ENCODE peak calls at places on chromosomes 12 and 14, in four cellular contexts. L, Q, B and Z are unnamed samples.

GRCh38 chr14:78259831-78260230 is 89.7 kb downstream of the NRXN3 start:
- DNase-seq in L (no peak), Q (no peak), B (no peak), Z (no peak)

GRCh38 chr12:95802482-95803264 is 12.1 kb upstream of the NTN4 start:
- DNase-seq in L (no peak), Q (peak), B (no peak), Z (peak)

GRCh38 chr14:104564744-104565679 is 14.6 kb upstream of the C14orf180 start:
- DNase-seq in L (peak), Q (no peak), B (no peak), Z (no peak)

GRCh38 chr14:65403231-65403630 is 9.3 kb upstream of the FUT8 start:
- DNase-seq in L (no peak), Q (no peak), B (no peak), Z (no peak)

GRCh38 chr12:58367041-58367440 is 425.7 kb downstream of the ATP23 start:
- DNase-seq in L (no peak), Q (no peak), B (no peak), Z (no peak)

GRCh38 chr14:28773917-28774691 is 7.5 kb downstream of the FOXG1 start:
- DNase-seq in L (no peak), Q (no peak), B (no peak), Z (no peak)

GRCh38 chr12:47207829-47208248 is 128.1 kb upstream of the AMIGO2 start:
- DNase-seq in L (no peak), Q (no peak), B (peak), Z (no peak)

GRCh38 chr14:105092912-105093425 is 27.7 kb upstream of the GPR132 start:
- DNase-seq in L (peak), Q (peak), B (no peak), Z (no peak)

GRCh38 chr12:75646329-75646940 is 135.0 kb upstream of the KRR1 start:
- DNase-seq in L (no peak), Q (no peak), B (no peak), Z (no peak)

GRCh38 chr14:52776816-52777215 is 14.6 kb downstream of the GNPNAT1 start:
- DNase-seq in L (no peak), Q (no peak), B (no peak), Z (no peak)

GRCh38 chr14:50362791-50363733 is 33.6 kb downstream of the CDKL1 start:
- DNase-seq in L (no peak), Q (no peak), B (no peak), Z (no peak)

GRCh38 chr12:77924703-77925102 is 94.0 kb downstream of the NAV3 start:
- DNase-seq in L (no peak), Q (no peak), B (no peak), Z (no peak)

GRCh38 chr12:91511795-91512420 is 329.3 kb upstream of the DCN start:
- DNase-seq in L (no peak), Q (no peak), B (no peak), Z (no peak)

GRCh38 chr12:56927281-56927680 is 6.9 kb downstream of the SDR9C7 start:
- DNase-seq in L (no peak), Q (no peak), B (no peak), Z (no peak)

GRCh38 chr12:111818340-111818739 is 23.7 kb upstream of the MAPKAPK5 start:
- DNase-seq in L (no peak), Q (no peak), B (no peak), Z (no peak)

GRCh38 chr14:68397371-68397779 is 395.5 kb downstream of the ZFP36L1 start:
- DNase-seq in L (no peak), Q (no peak), B (no peak), Z (no peak)

GRCh38 chr12:39872425-39872824 is 233.5 kb downstream of the SLC2A13 start:
- DNase-seq in L (no peak), Q (no peak), B (no peak), Z (no peak)

DNA sequence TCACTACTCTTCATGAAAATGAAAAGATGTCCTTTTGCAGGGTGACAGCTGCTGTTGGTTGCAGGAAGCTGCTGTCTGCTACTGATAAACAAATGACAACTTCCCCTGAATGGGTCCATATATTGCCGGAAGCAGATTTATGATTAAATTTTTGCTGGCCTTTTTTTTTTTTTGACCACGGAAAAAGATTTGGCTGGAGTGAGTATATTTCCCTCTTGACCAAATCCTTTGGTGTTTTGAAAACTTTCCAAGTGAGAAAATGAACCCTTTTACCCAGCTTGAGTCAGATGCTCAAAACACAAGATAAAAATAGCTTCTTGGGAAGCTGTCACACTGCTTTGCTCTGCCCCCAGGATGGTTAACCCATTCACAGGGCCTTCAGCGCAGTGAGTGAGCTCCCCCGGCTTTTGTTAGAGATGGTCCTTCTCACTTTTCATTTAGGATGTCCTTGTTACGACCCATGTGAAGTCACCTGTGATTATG is 224.2 kb downstream of the PELI2 start:
- DNase-seq in L (no peak), Q (no peak), B (no peak), Z (no peak)
- H3K4me2 ChIP-seq in L (no peak), Q (no peak), B (no peak), Z (no peak)

GRCh38 chr14:72801841-72802587 is 91.9 kb downstream of the DPF3 start:
- DNase-seq in L (no peak), Q (no peak), B (no peak), Z (no peak)
- TF ChIP-seq RAD21 in L (no peak), Q (no peak), B (no peak), Z (no peak)

GRCh38 chr12:807041-807717 is 54.8 kb downstream of the WNK1 start:
- DNase-seq in L (no peak), Q (no peak), B (peak), Z (no peak)

GRCh38 chr12:805022-805632 is 52.7 kb downstream of the WNK1 start:
- DNase-seq in L (no peak), Q (no peak), B (no peak), Z (no peak)

GRCh38 chr12:810635-811415 is 58.4 kb downstream of the WNK1 start:
- DNase-seq in L (no peak), Q (no peak), B (no peak), Z (no peak)

GRCh38 chr12:802242-802995 is 50.0 kb downstream of the WNK1 start:
- DNase-seq in L (no peak), Q (no peak), B (no peak), Z (no peak)

DNA sequence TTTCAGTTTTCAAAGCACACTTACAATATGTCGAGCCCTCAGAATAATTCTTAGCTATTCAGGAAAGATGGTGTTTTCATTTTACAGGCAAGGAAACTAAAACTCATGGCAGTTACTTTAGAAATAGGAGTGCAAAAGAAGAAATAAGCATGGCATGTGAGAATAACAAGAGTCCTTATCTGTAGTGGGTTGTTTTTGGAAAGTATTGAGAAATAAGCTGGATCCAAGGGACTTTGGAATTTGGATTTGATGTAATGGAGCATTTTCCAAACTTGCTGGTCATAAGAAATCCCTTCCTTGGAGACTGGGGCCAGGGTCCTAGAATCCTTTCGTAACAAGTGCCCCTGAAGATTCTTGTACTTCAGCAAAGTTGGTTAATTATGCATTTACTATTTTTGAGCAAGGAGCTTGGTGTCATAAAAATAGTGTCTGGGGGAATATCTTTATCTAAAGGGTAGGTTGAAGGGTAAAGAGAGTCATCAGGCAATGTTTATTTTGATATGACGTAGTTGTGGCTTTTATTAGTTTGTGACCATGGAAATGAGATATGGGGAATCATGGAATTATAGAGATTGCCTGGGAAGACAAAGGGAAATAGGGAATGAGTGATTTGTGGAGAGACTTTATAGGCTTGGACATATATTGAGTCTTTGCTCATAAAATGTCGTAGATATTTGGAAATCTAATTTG is 53.9 kb downstream of the WNK1 start:
- DNase-seq in L (no peak), Q (peak), B (no peak), Z (no peak)
- TF ChIP-seq REST in L (no peak), Q (no peak), B (no peak), Z (no peak)

DNA sequence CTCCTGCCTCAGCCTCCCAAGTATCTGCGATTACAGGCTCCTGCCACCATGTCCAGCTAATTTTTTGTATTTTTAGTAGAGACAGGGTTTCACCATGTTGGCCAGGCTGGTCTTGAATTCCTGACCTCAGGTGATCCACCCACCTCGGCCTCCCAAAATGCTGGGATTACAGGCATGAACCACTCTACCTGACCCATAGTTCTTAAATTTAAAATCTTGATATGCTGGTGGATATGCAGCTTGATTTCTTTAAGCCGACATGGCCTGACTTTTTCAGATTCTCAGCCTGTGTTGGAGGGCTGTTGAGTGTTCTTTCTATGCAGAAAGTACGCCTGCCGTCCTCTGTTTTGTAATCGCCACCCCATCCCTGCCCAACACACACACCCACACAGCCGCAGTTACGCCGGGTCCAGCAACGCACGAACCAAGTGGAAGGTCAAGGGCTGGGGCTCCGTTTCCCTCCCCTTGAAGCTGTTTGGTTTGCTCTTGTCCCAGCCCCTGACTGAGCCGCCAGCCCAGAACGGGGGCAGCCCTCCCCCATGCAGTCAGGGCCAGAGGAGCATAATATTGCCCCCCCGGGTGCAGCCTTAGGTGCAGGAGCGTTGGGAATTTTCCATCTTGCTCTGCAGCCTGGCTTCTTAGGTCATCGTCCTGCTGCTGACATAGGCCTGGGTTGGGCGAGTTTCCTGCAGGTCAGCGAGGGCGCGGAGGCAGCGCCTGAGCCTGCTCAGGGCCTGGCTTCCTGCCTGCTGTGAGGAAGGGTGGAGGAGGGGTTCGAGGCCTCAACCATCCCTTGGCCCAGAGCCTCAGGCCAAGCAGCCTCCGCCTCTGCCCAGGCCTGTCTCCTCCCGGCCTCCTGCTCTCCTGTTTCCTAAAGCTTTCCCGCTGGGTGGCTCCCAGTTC is 44.2 kb downstream of the PSMA6 start:
- DNase-seq in L (peak), Q (peak), B (no peak), Z (no peak)
- H3K4me2 ChIP-seq in L (peak), Q (peak), B (no peak), Z (peak)

GRCh38 chr12:49872781-49873181 is 29.9 kb upstream of the BCDIN3D start:
- DNase-seq in L (no peak), Q (no peak), B (no peak), Z (no peak)
- TF ChIP-seq RAD21 in L (no peak), Q (no peak), B (no peak), Z (no peak)